ENCODE peak calls at places on chromosomes 5 and 9, in nine cellular contexts. B is stimulated activated effector memory CD8-positive, alpha-beta T cell treated with anti-CD3 and anti-CD28 coated beads, Interleukin-12 subunit alpha, Interleukin-12 subunit beta, amount 100 ng/mL, for 72 hours; K is T-helper 17 cell; L is SIG-M5; W is GM20000; Y is activated T-cell treated with anti-CD3 and anti-CD28 coated beads, Interleukin-2, amount 50 U/mL, for 24 hours; F is stimulated activated CD4-positive, alpha-beta T cell treated with anti-CD3 and anti-CD28 coated beads, Interleukin-2, amount 100 ng/mL, for 24 hours; A is amygdala; I is SHP77. D is an unnamed sample.

GRCh38 chr5:74919487-74919886 is 53.3 kb upstream of the FAM169A start:
- DNase-seq in L (no peak), Y (no peak), W (peak), A (no peak), K (no peak), B (no peak), I (peak), F (peak), D (no peak)

GRCh38 chr5:122099060-122099790 is 21.2 kb upstream of the LOX start:
- DNase-seq in K (no peak), Y (no peak), B (no peak), F (no peak), I (no peak), A (no peak), L (no peak), W (no peak), D (no peak)

GRCh38 chr9:124126571-124127289 is 115.2 kb downstream of the LHX2 start:
- DNase-seq in F (peak), I (peak), B (peak), Y (peak), A (no peak), W (peak), K (peak), L (no peak), D (peak)

GRCh38 chr9:93668261-93668871 is 92.0 kb downstream of the PHF2 start:
- DNase-seq in A (no peak), Y (peak), I (no peak), B (no peak), K (no peak), L (no peak), F (no peak), W (no peak), D (peak)

GRCh38 chr5:23994581-23995370 is 487.4 kb downstream of the PRDM9 start:
- DNase-seq in F (no peak), I (no peak), A (no peak), L (no peak), W (no peak), Y (no peak), B (no peak), K (no peak), D (no peak)

GRCh38 chr9:81771606-81772005 is 82.3 kb upstream of the TLE1 start:
- DNase-seq in K (no peak), I (no peak), Y (no peak), W (no peak), F (no peak), L (no peak), B (no peak), A (no peak), D (no peak)

GRCh38 chr5:35230043-35230611 is at the start of gene PRLR:
- DNase-seq in I (no peak), F (peak), L (no peak), K (no peak), A (no peak), W (peak), B (no peak), Y (peak), D (peak)

GRCh38 chr9:42852133-42852532 is 668.7 kb downstream of the SPATA31A6 start:
- DNase-seq in F (peak), L (no peak), W (peak), A (peak), I (no peak), B (no peak), K (peak), Y (no peak), D (peak)

GRCh38 chr9:20636883-20637440 is 14.7 kb upstream of the MLLT3 start:
- DNase-seq in K (no peak), B (no peak), W (no peak), L (no peak), F (no peak), I (no peak), A (no peak), Y (no peak), D (no peak)

GRCh38 chr9:126371007-126371870 is 44.6 kb downstream of the MVB12B start:
- DNase-seq in B (no peak), L (no peak), K (no peak), F (no peak), A (no peak), Y (no peak), I (no peak), W (no peak), D (no peak)

GRCh38 chr5:55225346-55225745 is 1.8 kb downstream of the MCIDAS start:
- DNase-seq in I (no peak), B (no peak), F (no peak), A (no peak), Y (no peak), W (peak), K (no peak), L (no peak), D (no peak)

GRCh38 chr9:86354882-86355399 is 731 bp upstream of the TUT7 start:
- DNase-seq in K (no peak), L (no peak), W (no peak), B (no peak), A (no peak), Y (no peak), I (no peak), F (no peak), D (no peak)